ENCODE peak calls at places on chromosomes 16 and 17, in five cellular contexts. W is ovary, L is fibroblast of villous mesenchyme, T is cardiac fibroblast, A is choroid plexus epithelial cell. I is an unnamed sample.

GRCh38 chr17:70307430-70307829 is 138.1 kb downstream of the KCNJ2 start:
- DNase-seq in W (no peak), L (no peak), T (peak), A (peak), I (peak)

GRCh38 chr17:81013642-81014041 is 21.3 kb upstream of the BAIAP2 start:
- DNase-seq in W (no peak), L (no peak), T (no peak), A (no peak), I (no peak)

GRCh38 chr17:73284339-73284738 is 22.7 kb upstream of the CPSF4L start:
- DNase-seq in W (no peak), L (no peak), T (no peak), A (no peak), I (no peak)

GRCh38 chr17:79220715-79221291 is 146.2 kb downstream of the ENGASE start:
- DNase-seq in W (no peak), L (no peak), T (no peak), A (no peak), I (no peak)

GRCh38 chr16:28543072-28543471 is 4.3 kb upstream of the NUPR1 start:
- DNase-seq in W (no peak), L (peak), T (no peak), A (peak), I (no peak)

GRCh38 chr16:910181-910580 is 60.6 kb downstream of the LMF1 start:
- DNase-seq in W (no peak), L (no peak), T (no peak), A (no peak), I (no peak)

GRCh38 chr16:64133396-64133795 is 988.5 kb downstream of the CDH11 start:
- DNase-seq in W (no peak), L (no peak), T (peak), A (no peak), I (peak)

GRCh38 chr16:83979456-83979855 is 11.4 kb downstream of the NECAB2 start:
- DNase-seq in W (no peak), L (no peak), T (no peak), A (no peak), I (no peak)

GRCh38 chr17:18280239-18280638 is 19.8 kb downstream of the MIEF2 start:
- DNase-seq in W (no peak), L (no peak), T (no peak), A (no peak), I (no peak)

GRCh38 chr17:35775039-35775438 is 14.4 kb downstream of the C17orf50 start:
- DNase-seq in W (no peak), L (no peak), T (no peak), A (no peak), I (no peak)

GRCh38 chr16:49564577-49565224 is 191.1 kb downstream of the C16orf78 start:
- DNase-seq in W (no peak), L (no peak), T (no peak), A (peak), I (peak)

GRCh38 chr16:28513484-28514181 is 7.0 kb upstream of the IL27 start:
- DNase-seq in W (no peak), L (no peak), T (no peak), A (peak), I (peak)

GRCh38 chr17:69105907-69106730 is 35.6 kb downstream of the ABCA6 start:
- DNase-seq in W (no peak), L (no peak), T (no peak), A (no peak), I (no peak)
- TF ChIP-seq CTCF in W (no peak), L (no peak), T (no peak), A (no peak), I (no peak)

GRCh38 chr17:83082899-83083367 is 3.5 kb downstream of the METRNL start:
- DNase-seq in W (no peak), L (no peak), T (no peak), A (no peak), I (no peak)

GRCh38 chr17:83082435-83082834 is 3.0 kb downstream of the METRNL start:
- DNase-seq in W (no peak), L (no peak), T (no peak), A (no peak), I (no peak)

GRCh38 chr17:83080641-83081560 is 1.5 kb downstream of the METRNL start:
- DNase-seq in W (peak), L (no peak), T (peak), A (peak), I (no peak)

GRCh38 chr17:83079766-83080616 is 582 bp downstream of the METRNL start:
- DNase-seq in W (peak), L (no peak), T (no peak), A (no peak), I (no peak)

GRCh38 chr17:83081561-83082201 is 2.3 kb downstream of the METRNL start:
- DNase-seq in W (no peak), L (peak), T (no peak), A (no peak), I (peak)
- H3K4me3 ChIP-seq in W (peak), L (peak), T (peak), A (peak), I (peak)

DNA sequence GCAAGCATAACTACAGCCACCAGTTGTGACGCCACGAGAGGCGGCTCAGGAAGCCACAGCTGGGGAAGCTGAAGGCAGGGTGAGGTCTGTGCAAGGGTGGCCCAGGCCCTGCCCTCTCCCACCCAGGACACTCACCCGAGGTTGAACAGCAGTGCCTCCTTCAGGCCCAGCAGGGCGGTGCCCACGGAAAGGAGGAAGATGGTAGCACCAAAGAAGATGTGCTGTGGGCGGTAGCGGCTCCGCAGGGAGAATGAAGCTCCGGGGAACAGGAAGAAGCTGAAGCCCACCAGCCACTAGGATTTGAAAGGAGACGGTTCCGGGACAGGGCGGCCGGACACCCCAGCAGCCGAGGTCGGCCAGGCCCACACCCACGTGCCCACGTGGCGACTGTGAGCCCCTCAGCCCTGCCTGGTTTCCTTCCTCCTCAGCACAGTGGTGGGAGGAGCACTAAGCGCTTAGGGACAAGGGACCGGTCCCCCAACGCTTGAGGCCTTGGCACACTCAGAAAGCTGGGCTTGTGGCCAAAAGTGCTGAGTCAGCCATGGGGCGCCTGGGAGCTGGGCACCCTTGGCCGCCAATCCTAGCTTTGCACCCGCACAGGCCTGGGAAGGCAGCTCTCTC is 11.0 kb downstream of the CYB561 start:
- DNase-seq in W (no peak), L (no peak), T (peak), A (no peak), I (no peak)
- TF ChIP-seq CTCF in W (no peak), L (peak), T (no peak), A (peak), I (peak)

DNA sequence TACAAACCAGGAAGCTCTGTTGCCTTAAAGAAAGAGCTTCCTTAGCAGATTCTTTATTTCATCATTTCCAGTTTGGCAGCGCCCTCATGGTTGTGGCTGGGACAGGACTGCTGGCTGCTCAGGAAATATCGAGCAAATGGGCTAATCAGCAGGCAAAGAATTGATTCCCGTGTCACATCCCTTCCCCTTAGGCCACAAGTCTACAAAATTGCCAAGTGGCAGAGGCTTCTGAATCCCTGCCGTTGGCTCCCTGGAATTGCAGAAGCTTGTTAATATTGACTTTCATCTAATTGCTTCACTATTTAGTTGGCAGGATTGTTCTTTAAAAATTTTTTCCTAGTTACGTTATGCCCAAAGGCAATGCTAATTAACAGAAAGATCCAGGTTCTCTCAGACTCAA is 456.3 kb upstream of the ERCC4 start:
- DNase-seq in W (no peak), L (no peak), T (no peak), A (no peak), I (no peak)
- H3K4me3 ChIP-seq in W (no peak), L (no peak), T (no peak), A (no peak), I (no peak)

DNA sequence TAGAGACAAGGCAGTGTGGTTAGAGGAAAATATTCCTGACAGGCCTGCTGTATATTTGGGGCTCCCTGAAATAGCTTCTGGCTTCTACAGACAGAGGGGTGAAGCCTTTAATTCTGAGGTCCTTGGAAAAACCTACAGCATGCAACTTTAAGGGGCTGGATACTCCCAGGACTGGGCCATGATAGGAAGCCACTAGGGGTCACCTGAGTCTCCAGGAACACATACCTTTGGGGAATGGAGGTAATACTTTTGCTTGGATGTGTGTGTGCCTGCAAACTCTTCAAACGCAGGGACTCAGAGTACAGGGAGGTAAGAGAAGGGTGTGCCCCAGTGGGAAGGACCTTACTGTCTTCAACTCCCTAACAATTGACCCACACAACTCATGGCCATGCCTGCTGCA is 4.1 kb downstream of the ASIC2 start:
- DNase-seq in W (no peak), L (no peak), T (no peak), A (no peak), I (no peak)
- TF ChIP-seq CTCF in W (no peak), L (no peak), T (no peak), A (no peak), I (no peak)

GRCh38 chr16:66651965-66652364 is 44.6 kb downstream of the CMTM4 start:
- DNase-seq in W (no peak), L (no peak), T (no peak), A (no peak), I (no peak)
- H3K4me3 ChIP-seq in W (no peak), L (no peak), T (no peak), A (no peak), I (no peak)

GRCh38 chr16:89489731-89490385 is 503 bp downstream of the ANKRD11 start:
- DNase-seq in W (peak), L (no peak), T (no peak), A (no peak), I (no peak)

GRCh38 chr16:89490386-89491237 is at the start of gene ANKRD11:
- DNase-seq in W (peak), L (peak), T (peak), A (peak), I (peak)

GRCh38 chr16:89489040-89489721 is 1.2 kb downstream of the ANKRD11 start:
- DNase-seq in W (peak), L (peak), T (peak), A (peak), I (peak)

GRCh38 chr16:89491974-89492687 is 1.8 kb upstream of the ANKRD11 start:
- DNase-seq in W (no peak), L (peak), T (no peak), A (no peak), I (no peak)

DNA sequence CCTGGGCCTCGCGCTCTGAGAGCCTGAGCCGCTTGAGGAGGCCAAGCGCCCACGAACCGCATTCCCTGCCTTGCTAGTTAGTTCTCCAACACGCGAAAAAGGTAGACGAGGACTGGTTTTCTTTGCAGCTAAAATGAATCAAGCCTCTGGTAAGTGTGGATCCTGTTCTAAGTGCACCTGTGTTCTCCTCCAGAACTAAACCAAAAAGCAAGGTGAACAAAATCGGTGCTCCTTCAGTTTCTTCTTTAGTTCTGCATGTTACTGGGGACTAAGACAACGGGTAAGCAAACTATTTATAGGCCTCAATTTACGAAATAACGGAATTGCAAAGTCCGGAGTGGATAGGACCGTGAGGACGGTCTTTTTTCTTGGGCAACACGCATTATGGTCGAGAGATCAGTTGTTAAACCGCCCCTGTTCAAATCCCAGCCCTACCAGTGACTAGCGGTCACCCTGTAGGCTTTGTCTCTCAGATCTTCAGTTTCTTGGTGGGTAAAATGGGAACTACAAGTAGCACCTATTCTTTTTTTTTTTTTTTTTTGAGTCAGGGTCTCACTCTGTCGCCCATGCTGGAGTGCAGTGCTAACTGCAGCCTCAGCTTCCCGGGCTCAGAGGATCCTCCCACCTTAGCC is 993 bp upstream of the ANKRD11 start:
- DNase-seq in W (no peak), L (peak), T (no peak), A (peak), I (peak)
- TF ChIP-seq CTCF in W (no peak), L (peak), T (peak), A (peak), I (peak)

GRCh38 chr17:48727415-48728175 is 955 bp downstream of the HOXB13 start:
- DNase-seq in W (no peak), L (no peak), T (no peak), A (no peak), I (no peak)
- H3K4me3 ChIP-seq in W (no peak), L (peak), T (no peak), A (no peak), I (no peak)

GRCh38 chr16:73275448-73275847 is 227.5 kb upstream of the ZFHX3 start:
- DNase-seq in W (no peak), L (no peak), T (no peak), A (no peak), I (no peak)
- TF ChIP-seq CTCF in W (no peak), L (no peak), T (no peak), A (no peak), I (no peak)